ENCODE peak calls at places on chromosomes 4 and X, in six cellular contexts. U is astrocyte of the spinal cord, Z is hepatocyte, L is adrenal gland, D is A549, M is BJ. P is an unnamed sample.

GRCh38 chrX:101415180-101416130 is 7.4 kb downstream of the HNRNPH2 start:
- DNase-seq in U (peak), M (no peak), Z (peak), L (peak), D (peak), P (peak)

GRCh38 chr4:149553959-149554520 is 261.6 kb downstream of the IQCM start:
- DNase-seq in D (no peak), U (peak), Z (no peak), M (no peak), L (no peak), P (no peak)

GRCh38 chr4:5232549-5232948 is 181.3 kb downstream of the STK32B start:
- DNase-seq in D (no peak), L (no peak), Z (no peak), M (no peak), U (no peak), P (no peak)

GRCh38 chrX:18698762-18699650 is 8.4 kb upstream of the PPEF1 start:
- DNase-seq in D (no peak), L (no peak), U (no peak), Z (no peak), M (no peak), P (no peak)

GRCh38 chrX:51608071-51608470 is 10.6 kb downstream of the CENPVL3 start:
- DNase-seq in L (no peak), D (no peak), Z (no peak), U (no peak), M (no peak), P (peak)

GRCh38 chr4:140851032-140851636 is 94.9 kb upstream of the TBC1D9 start:
- DNase-seq in U (peak), L (peak), Z (peak), M (no peak), D (peak), P (peak)

GRCh38 chr4:28788929-28789490 is 1928.4 kb downstream of the STIM2 start:
- DNase-seq in D (peak), L (no peak), M (no peak), U (no peak), Z (no peak), P (no peak)

GRCh38 chrX:63765692-63766091 is 19.3 kb downstream of the ARHGEF9 start:
- DNase-seq in M (no peak), D (no peak), U (no peak), L (no peak), Z (no peak), P (no peak)

GRCh38 chr4:14908635-14909034 is 93.6 kb upstream of the CPEB2 start:
- DNase-seq in Z (no peak), L (no peak), D (no peak), U (peak), M (no peak), P (peak)

GRCh38 chr4:185640809-185641675 is 105.7 kb upstream of the PDLIM3 start:
- DNase-seq in L (no peak), U (peak), M (peak), D (peak), Z (peak), P (peak)

GRCh38 chr4:111806331-111806730 is 338.9 kb upstream of the FAM241A start:
- DNase-seq in D (peak), U (no peak), L (no peak), M (no peak), Z (peak), P (peak)

GRCh38 chrX:154516655-154517100 is 646 bp upstream of the FAM3A start:
- DNase-seq in L (peak), D (no peak), Z (peak), U (peak), M (no peak), P (no peak)

GRCh38 chr4:113243312-113243711 is 193.9 kb downstream of the ANK2 start:
- DNase-seq in U (no peak), L (no peak), Z (no peak), M (no peak), D (no peak), P (no peak)

GRCh38 chr4:139740121-139740520 is 74.5 kb downstream of the MGST2 start:
- DNase-seq in D (peak), U (no peak), M (no peak), Z (no peak), L (peak), P (peak)

GRCh38 chrX:65866146-65866545 is 173.7 kb downstream of the VSIG4 start:
- DNase-seq in Z (no peak), D (no peak), U (no peak), M (no peak), L (no peak), P (peak)

GRCh38 chr4:15868065-15868464 is 70.5 kb downstream of the FGFBP1 start:
- DNase-seq in Z (peak), U (no peak), D (peak), L (no peak), M (no peak), P (peak)

GRCh38 chr4:149884046-149884445 is 68.4 kb upstream of the IQCM start:
- DNase-seq in M (no peak), Z (no peak), U (no peak), D (no peak), L (no peak), P (peak)

GRCh38 chr4:140857111-140857510 is 100.9 kb upstream of the TBC1D9 start:
- DNase-seq in Z (no peak), U (no peak), D (no peak), M (no peak), L (no peak), P (peak)

GRCh38 chr4:5037553-5038551 is 13.4 kb upstream of the STK32B start:
- DNase-seq in L (no peak), D (peak), Z (peak), M (peak), U (peak), P (peak)

GRCh38 chr4:173288296-173288695 is 45.9 kb downstream of the HMGB2 start:
- DNase-seq in Z (peak), L (peak), U (peak), D (peak), M (no peak), P (peak)

GRCh38 chr4:4559596-4559995 is 17.7 kb upstream of the STX18 start:
- DNase-seq in Z (no peak), L (no peak), D (no peak), U (no peak), M (no peak), P (peak)

DNA sequence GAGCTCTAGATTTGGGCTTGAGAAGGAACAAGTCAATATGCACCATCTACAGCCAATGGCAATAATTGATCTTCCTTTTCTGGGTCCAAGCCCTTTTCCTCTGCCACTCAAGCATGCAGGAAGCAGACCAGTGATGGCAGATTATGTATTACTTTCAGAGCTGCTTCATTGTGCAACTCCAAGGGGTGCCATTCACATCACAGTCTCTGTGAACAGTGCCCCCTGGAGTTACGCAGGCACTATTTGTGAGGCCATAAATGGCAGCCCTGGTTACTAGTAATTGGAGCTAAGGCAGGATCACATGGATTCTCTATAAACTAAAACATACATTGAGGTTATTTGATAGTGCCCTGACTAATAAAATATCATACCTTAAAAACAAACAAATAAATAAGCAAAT is 313.4 kb upstream of the SLC7A11 start:
- DNase-seq in D (peak), Z (peak), L (no peak), M (no peak), U (no peak), P (peak)
- TF ChIP-seq CTCF in D (no peak), Z (peak), L (no peak), M (peak), U (peak), P (peak)

GRCh38 chrX:39195156-39195555 is 393.9 kb downstream of the MID1IP1 start:
- DNase-seq in L (no peak), Z (no peak), D (no peak), U (no peak), M (no peak), P (no peak)
- H3K4me3 ChIP-seq in L (no peak), Z (no peak), D (no peak), U (no peak), M (no peak), P (no peak)

GRCh38 chrX:134294548-134294947 is 57.6 kb downstream of the CCDC160 start:
- DNase-seq in Z (no peak), L (no peak), U (peak), M (no peak), D (no peak), P (peak)
- TF ChIP-seq CTCF in Z (peak), L (no peak), U (peak), M (peak), D (peak), P (peak)

DNA sequence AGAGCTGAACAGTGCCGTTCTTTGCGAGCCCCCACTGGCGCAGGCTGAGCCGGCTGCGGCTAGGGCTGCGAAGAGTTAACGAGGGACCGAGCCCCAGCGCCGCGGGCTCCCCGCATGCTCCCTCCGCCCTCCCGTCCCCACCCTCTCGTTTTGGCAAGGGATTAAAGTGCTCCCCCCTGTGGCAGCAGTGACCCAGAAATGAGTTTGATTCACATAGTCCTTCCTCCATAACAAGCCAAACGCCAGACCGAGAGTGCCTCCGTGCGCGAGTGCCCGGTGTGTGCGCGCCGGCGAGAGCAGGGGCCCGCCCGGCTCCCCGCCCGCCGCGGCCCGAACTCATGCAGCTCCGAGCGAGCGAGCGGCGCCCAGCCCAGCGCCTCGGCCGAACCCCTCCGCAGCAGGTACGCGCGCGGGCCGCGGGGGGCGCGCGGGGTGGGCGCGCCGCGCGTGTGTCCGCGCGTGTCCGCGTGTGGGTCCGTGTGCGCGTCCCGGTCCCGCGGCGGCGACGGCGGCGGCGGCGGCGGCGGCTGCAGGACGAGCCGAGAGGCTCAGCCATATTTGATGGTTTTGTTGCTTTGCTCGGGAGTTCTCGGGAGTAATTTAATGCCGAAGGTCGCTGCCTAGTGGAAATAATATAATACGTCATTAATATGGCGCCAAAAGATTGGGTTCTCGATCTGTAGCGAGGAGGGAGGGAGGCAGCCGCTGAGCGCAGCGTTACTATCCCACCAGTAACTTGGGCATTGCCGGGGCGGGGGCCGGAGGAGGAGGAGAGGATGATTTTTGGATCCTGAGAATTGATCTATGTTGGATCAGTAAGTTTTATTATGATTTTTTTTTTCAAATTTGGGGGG is at the start of gene JADE1:
- DNase-seq in U (peak), M (peak), Z (peak), L (peak), D (peak), P (peak)
- H3K4me3 ChIP-seq in U (peak), M (peak), Z (peak), L (peak), D (peak), P (peak)

DNA sequence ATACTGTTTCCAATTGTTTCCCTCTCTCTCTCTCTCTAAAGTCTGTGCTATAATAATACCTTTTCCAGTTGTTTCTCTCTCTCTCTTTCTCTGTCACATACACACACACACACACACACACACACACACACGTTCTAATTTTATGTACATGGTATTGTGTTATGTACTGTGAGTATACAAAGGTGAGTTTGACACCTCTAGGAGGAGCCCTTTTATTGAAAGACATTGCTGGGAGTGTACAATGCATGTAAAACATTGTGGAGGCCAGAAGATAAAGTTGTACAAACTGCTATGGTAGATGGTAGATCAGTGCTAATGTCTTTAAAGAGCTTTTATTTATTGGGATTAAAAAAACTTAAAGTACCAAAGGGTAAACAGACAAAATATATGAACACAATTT is 53.6 kb downstream of the BLTP1 start:
- DNase-seq in D (peak), M (no peak), U (no peak), Z (no peak), L (no peak), P (peak)
- TF ChIP-seq CTCF in D (peak), M (no peak), U (no peak), Z (peak), L (no peak), P (no peak)

GRCh38 chr4:33107813-33108212 is 2387.6 kb downstream of the PCDH7 start:
- DNase-seq in M (peak), D (no peak), L (no peak), Z (no peak), U (no peak), P (peak)
- H3K4me3 ChIP-seq in M (no peak), D (no peak), L (no peak), Z (no peak), U (no peak), P (no peak)

P was measured in epithelial cell of esophagus.